ENCODE peak calls at places on chromosomes 16 and 17, in six cellular contexts. K is adrenal gland; Y is transverse colon; D is HCT116; C is astrocyte; B is CD4-positive, alpha-beta T cell. O is an unnamed sample.

GRCh38 chr17:63917646-63918045 is 993 bp downstream of the GH1 start:
- DNase-seq in Y (no peak), C (no peak), D (no peak), B (no peak), K (no peak), O (no peak)

GRCh38 chr17:43015579-43015978 is 6.6 kb downstream of the VAT1 start:
- DNase-seq in D (no peak), K (peak), C (no peak), Y (no peak), B (no peak), O (no peak)

GRCh38 chr17:50213026-50214015 is 11.9 kb upstream of the COL1A1 start:
- DNase-seq in Y (no peak), B (no peak), C (peak), K (no peak), D (no peak), O (no peak)

GRCh38 chr16:19844945-19845641 is 39.6 kb downstream of the GPRC5B start:
- DNase-seq in C (peak), Y (no peak), B (no peak), K (no peak), D (no peak), O (no peak)

GRCh38 chr17:40520991-40521453 is 19.6 kb upstream of the TNS4 start:
- DNase-seq in D (no peak), B (no peak), K (no peak), Y (no peak), C (no peak), O (no peak)

GRCh38 chr16:49857423-49858181 is 1.7 kb upstream of the ZNF423 start:
- DNase-seq in C (peak), K (peak), B (peak), Y (peak), D (peak), O (no peak)

GRCh38 chr16:51641191-51641765 is 490.2 kb upstream of the SALL1 start:
- DNase-seq in K (no peak), B (no peak), D (no peak), C (peak), Y (no peak), O (no peak)

GRCh38 chr16:80231888-80232287 is 308.9 kb upstream of the DYNLRB2 start:
- DNase-seq in B (no peak), K (no peak), D (no peak), C (peak), Y (no peak), O (no peak)

GRCh38 chr16:3698941-3699340 is 18.4 kb downstream of the TRAP1 start:
- DNase-seq in D (no peak), C (peak), B (no peak), Y (no peak), K (no peak), O (no peak)

GRCh38 chr17:10556301-10557005 is 7.0 kb upstream of the MYH2 start:
- DNase-seq in D (no peak), C (no peak), B (no peak), K (no peak), Y (no peak), O (no peak)

GRCh38 chr16:11370084-11370931 is 25.0 kb downstream of the RMI2 start:
- DNase-seq in C (no peak), K (peak), B (no peak), Y (no peak), D (no peak), O (no peak)

GRCh38 chr17:527247-527646 is 174.6 kb upstream of the RPH3AL start:
- DNase-seq in Y (no peak), K (no peak), C (no peak), D (no peak), B (no peak), O (no peak)

GRCh38 chr16:1980026-1980769 is 1.1 kb downstream of the NOXO1 start:
- DNase-seq in D (no peak), B (no peak), Y (no peak), C (no peak), K (no peak), O (no peak)

GRCh38 chr16:19884611-19885455 is at the start of gene GPRC5B:
- DNase-seq in D (no peak), Y (peak), C (peak), K (peak), B (peak), O (peak)

GRCh38 chr17:75067856-75068255 is 19.9 kb upstream of the SLC16A5 start:
- DNase-seq in D (no peak), K (no peak), B (no peak), C (no peak), Y (no peak), O (no peak)

GRCh38 chr17:14294876-14295275 is 6.0 kb upstream of the HS3ST3B1 start:
- DNase-seq in C (no peak), B (no peak), K (no peak), D (no peak), Y (no peak), O (no peak)

GRCh38 chr16:4787627-4788482 is at the start of gene SEPTIN12:
- DNase-seq in B (no peak), Y (no peak), C (no peak), K (no peak), D (no peak), O (no peak)
- H3K27ac ChIP-seq in B (no peak), Y (no peak), C (no peak), K (no peak), D (no peak), O (no peak)

GRCh38 chr16:52869243-52869642 is 183.5 kb downstream of the CHD9NB start:
- DNase-seq in C (no peak), D (no peak), Y (no peak), B (no peak), K (no peak), O (no peak)

GRCh38 chr16:52871481-52871880 is 181.2 kb downstream of the CHD9NB start:
- DNase-seq in Y (no peak), K (no peak), B (no peak), C (no peak), D (no peak), O (no peak)

GRCh38 chr16:52873997-52874500 is 178.6 kb downstream of the CHD9NB start:
- DNase-seq in K (no peak), B (no peak), D (no peak), Y (no peak), C (no peak), O (no peak)

DNA sequence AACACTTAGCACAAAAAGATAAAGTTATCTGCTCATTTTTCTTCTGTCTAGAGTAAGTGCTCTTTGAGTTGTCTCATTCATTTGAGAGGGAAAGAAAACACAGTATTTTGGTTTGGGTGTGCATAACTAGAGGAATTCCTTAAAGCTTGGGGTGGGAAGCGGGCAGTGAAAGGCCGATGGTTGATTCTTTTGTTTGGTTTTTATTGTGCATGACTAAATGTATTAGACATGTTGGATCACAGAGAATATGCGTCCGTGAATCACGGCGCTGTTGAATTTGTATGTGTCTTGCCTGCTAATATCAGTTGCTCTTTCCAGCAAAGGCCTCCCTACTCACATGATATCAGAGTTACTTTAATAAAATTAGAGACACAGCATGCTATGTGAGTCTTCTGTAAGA is 180.0 kb downstream of the CHD9NB start:
- DNase-seq in D (no peak), Y (no peak), B (no peak), C (no peak), K (no peak), O (no peak)
- H3K27ac ChIP-seq in D (no peak), Y (no peak), B (no peak), C (no peak), K (no peak), O (no peak)

GRCh38 chr16:65975049-65975708 is 391.3 kb upstream of the CDH5 start:
- DNase-seq in Y (no peak), B (no peak), K (peak), C (peak), D (peak), O (no peak)
- H3K27ac ChIP-seq in Y (no peak), B (no peak), K (no peak), C (no peak), D (no peak), O (no peak)

GRCh38 chr17:48044851-48045250 is 3.3 kb upstream of the NFE2L1 start:
- DNase-seq in K (no peak), Y (no peak), C (no peak), D (no peak), B (no peak), O (no peak)
- H3K27ac ChIP-seq in K (no peak), Y (no peak), C (no peak), D (no peak), B (no peak), O (no peak)

GRCh38 chr16:67277999-67278772 is 1.1 kb upstream of the PLEKHG4 start:
- DNase-seq in K (peak), C (peak), Y (no peak), B (no peak), D (no peak), O (no peak)
- H3K27ac ChIP-seq in K (peak), C (peak), Y (peak), B (no peak), D (peak), O (peak)